ENCODE peak calls at places on chromosomes 1 and 21, in four cellular contexts. U is HEK293T, O is HepG2, P is K562. F is an unnamed sample.

GRCh38 chr1:204356997-204357396 is 2.7 kb downstream of the PLEKHA6 start:
- DNase-seq in U (no peak), O (no peak), P (no peak), F (no peak)

GRCh38 chr1:245091818-245092637 is 62.8 kb upstream of the KIF26B start:
- DNase-seq in U (no peak), O (peak; percentile 84), P (peak; percentile 67), F (no peak)

GRCh38 chr21:33374080-33374873 is 28.9 kb upstream of the IFNGR2 start:
- DNase-seq in U (peak; percentile 42), O (peak; percentile 39), P (peak; percentile 55), F (no peak)

GRCh38 chr1:89022167-89022959 is at the start of gene GBP3:
- DNase-seq in U (no peak), O (no peak), P (no peak), F (peak; percentile 33)

GRCh38 chr1:51519048-51519856 is at the start of gene EPS15:
- DNase-seq in U (peak; percentile 89), O (peak; percentile 68), P (peak; percentile 95), F (no peak)

GRCh38 chr1:204923209-204923608 is 52.5 kb downstream of the NFASC start:
- DNase-seq in U (no peak), O (no peak), P (no peak), F (no peak)

GRCh38 chr1:147738739-147739476 is 21.5 kb downstream of the GJA5 start:
- DNase-seq in U (no peak), O (no peak), P (no peak), F (no peak)

GRCh38 chr1:212606734-212607205 is 1.8 kb upstream of the ATF3 start:
- DNase-seq in U (no peak), O (no peak), P (no peak), F (no peak)

GRCh38 chr1:70737125-70737524 is 310.5 kb downstream of the PTGER3 start:
- DNase-seq in U (no peak), O (no peak), P (peak; percentile 18), F (no peak)

GRCh38 chr1:208256556-208256955 is 12.4 kb upstream of the PLXNA2 start:
- DNase-seq in U (no peak), O (no peak), P (no peak), F (no peak)

GRCh38 chr1:235999259-235999925 is 65.5 kb downstream of the NID1 start:
- DNase-seq in U (no peak), O (no peak), P (peak; percentile 19), F (peak; percentile 96)

GRCh38 chr1:160884579-160884978 is 401 bp downstream of the ITLN1 start:
- DNase-seq in U (peak; percentile 41), O (peak; percentile 15), P (peak; percentile 27), F (no peak)

GRCh38 chr1:226568077-226568831 is 19.7 kb downstream of the STUM start:
- DNase-seq in U (peak; percentile 65), O (peak; percentile 12), P (peak; percentile 40), F (no peak)

DNA sequence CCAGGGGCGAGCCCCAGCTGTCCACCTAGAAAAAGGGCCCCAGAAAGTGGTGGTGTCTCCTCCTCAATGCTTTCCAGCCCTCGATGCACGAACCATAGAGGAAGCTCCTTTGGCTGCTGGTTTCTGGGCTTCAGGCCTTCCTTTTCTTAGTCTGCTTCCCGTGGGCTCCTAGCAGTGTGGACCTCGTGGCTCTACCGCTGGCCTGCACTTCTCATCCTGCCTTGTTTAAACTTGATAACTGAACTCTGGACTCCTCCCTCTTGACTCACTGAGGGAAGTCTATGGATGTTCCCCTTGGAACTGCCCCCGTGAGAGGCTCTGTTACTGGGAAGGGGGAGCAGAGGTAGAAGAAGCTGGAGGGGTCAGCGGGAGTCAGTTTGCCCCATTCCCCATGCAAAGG is 75.3 kb upstream of the WDR26 start:
- DNase-seq in U (no peak), O (no peak), P (peak; percentile 48), F (no peak)
- TF ChIP-seq FOXK2 in U (no peak), O (no peak), P (no peak), F (no peak)

GRCh38 chr21:45600248-45600647 is 43.3 kb upstream of the PCBP3 start:
- DNase-seq in U (no peak), O (no peak), P (no peak), F (no peak)

GRCh38 chr21:45596704-45597318 is 46.7 kb upstream of the PCBP3 start:
- DNase-seq in U (peak; percentile 86), O (peak; percentile 52), P (peak; percentile 86), F (no peak)

GRCh38 chr21:45599146-45599581 is 44.4 kb upstream of the PCBP3 start:
- DNase-seq in U (no peak), O (no peak), P (no peak), F (no peak)

GRCh38 chr21:45598666-45599065 is 44.9 kb upstream of the PCBP3 start:
- DNase-seq in U (no peak), O (no peak), P (no peak), F (no peak)

DNA sequence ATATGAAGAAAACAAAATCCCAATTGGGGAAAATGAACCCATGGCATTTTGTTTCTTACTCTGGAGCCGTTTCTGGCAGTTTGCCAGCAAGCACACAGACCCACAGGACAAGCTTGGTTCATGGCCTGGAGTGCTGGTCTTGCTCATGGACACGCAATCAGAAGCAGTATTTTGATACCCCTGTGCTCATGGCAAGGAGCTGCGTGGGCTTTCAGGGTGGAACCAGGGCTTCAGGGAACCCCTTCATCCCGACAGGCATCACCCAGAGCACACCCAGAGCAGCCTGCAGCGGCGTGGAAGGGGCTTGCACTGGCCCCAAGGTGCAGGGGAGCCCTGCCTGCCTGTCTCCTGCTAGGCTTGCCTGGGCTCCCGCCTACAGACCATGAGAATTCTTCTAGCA is 45.4 kb upstream of the PCBP3 start:
- DNase-seq in U (no peak), O (no peak), P (no peak), F (no peak)
- TF ChIP-seq FOXK2 in U (no peak), O (no peak), P (no peak), F (no peak)

GRCh38 chr1:114502080-114502479 is 8.9 kb downstream of the TRIM33 start:
- DNase-seq in U (no peak), O (no peak), P (no peak), F (no peak)
- TF ChIP-seq FOXK2 in U (no peak), O (no peak), P (no peak), F (no peak)

GRCh38 chr1:151832318-151832984 is 849 bp upstream of the RORC start:
- DNase-seq in U (no peak), O (peak; percentile 70), P (no peak), F (no peak)
- TF ChIP-seq FOXK2 in U (no peak), O (peak; percentile 83), P (no peak), F (no peak)

GRCh38 chr1:38870996-38871395 is 2.2 kb downstream of the MYCBP start:
- DNase-seq in U (no peak), O (no peak), P (no peak), F (no peak)

GRCh38 chr1:38873027-38873969 is at the start of gene MYCBP:
- DNase-seq in U (peak; percentile 99), O (peak; percentile 89), P (peak; percentile 99), F (peak; percentile 92)

GRCh38 chr1:38875811-38876210 is 2.7 kb upstream of the MYCBP start:
- DNase-seq in U (no peak), O (no peak), P (no peak), F (no peak)

GRCh38 chr1:38867208-38867607 is 5.9 kb downstream of the MYCBP start:
- DNase-seq in U (no peak), O (no peak), P (no peak), F (no peak)

DNA sequence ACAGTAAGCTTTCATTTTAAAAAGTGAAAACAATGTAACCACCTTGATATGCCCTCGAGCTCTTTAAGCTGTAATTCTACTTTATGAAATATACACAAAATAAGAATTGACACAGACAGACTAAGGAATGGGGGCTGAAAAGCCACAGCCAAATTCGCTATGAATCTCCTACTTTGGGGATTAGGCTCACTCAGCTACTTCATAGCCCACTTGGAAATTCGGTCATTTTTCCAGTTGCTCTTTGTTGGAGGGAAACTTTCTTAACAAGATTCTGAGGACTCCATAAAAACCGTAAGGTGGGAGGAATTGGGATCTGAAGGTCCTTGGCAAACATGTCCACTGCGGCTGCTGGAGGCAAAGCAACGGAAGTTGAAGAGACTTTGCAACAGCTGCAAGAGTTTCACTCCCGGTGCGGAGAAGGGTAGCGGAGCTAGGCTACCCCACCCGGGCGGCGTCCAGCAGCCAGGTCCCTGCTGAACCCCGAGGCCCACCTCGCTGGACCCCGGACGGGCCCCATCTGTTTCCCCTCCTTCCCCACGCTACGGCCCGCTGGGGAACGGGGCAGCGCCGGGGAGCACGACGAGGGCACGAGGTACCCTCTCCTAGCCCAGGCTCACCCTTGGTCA is 634 bp downstream of the MYCBP start:
- DNase-seq in U (peak; percentile 26), O (no peak), P (peak; percentile 42), F (no peak)
- TF ChIP-seq FOXK2 in U (no peak), O (no peak), P (no peak), F (no peak)